ENCODE peak calls at places on chromosomes 11 and 22, in eight cellular contexts. D is sigmoid colon, O is spleen, Y is MCF 10A, L is heart right ventricle, E is glutamatergic neuron, R is breast epithelium, C is endothelial cell. B is an unnamed sample.

GRCh38 chr22:49962012-49962750 is 1.6 kb downstream of the PIM3 start:
- DNase-seq in L (peak; percentile 93), E (peak; percentile 80), R (peak; percentile 94), D (peak; percentile 97), Y (peak; percentile 93), C (peak; percentile 82), O (peak; percentile 92), B (peak; percentile 80)

GRCh38 chr22:17634696-17635095 is 3.9 kb upstream of the BCL2L13 start:
- DNase-seq in D (no peak), Y (no peak), R (no peak), E (no peak), O (no peak), L (no peak), C (no peak), B (no peak)

GRCh38 chr11:96035744-96036087 is 111.8 kb upstream of the MTMR2 start:
- DNase-seq in O (no peak), R (no peak), C (no peak), D (no peak), L (no peak), E (no peak), Y (no peak), B (no peak)

GRCh38 chr11:44621140-44621681 is 55.7 kb downstream of the CD82 start:
- DNase-seq in O (peak; percentile 91), D (peak; percentile 83), Y (peak; percentile 70), L (peak; percentile 76), C (peak; percentile 89), E (peak; percentile 89), R (peak; percentile 21), B (peak; percentile 74)

GRCh38 chr11:104484784-104485554 is 321.0 kb upstream of the PDGFD start:
- DNase-seq in D (no peak), E (no peak), L (no peak), Y (no peak), C (no peak), O (no peak), R (no peak), B (no peak)

GRCh38 chr11:95832763-95833162 is 42.5 kb downstream of the CEP57 start:
- DNase-seq in E (no peak), D (no peak), C (no peak), L (no peak), R (no peak), O (no peak), Y (no peak), B (no peak)

GRCh38 chr11:20353829-20354434 is 9.6 kb upstream of the HTATIP2 start:
- DNase-seq in R (no peak), D (no peak), O (no peak), C (peak; percentile 53), E (peak; percentile 56), L (peak; percentile 17), Y (peak; percentile 58), B (peak; percentile 56)

GRCh38 chr11:112339566-112339965 is 78.9 kb upstream of the PLET1 start:
- DNase-seq in Y (no peak), L (no peak), D (no peak), O (no peak), E (no peak), R (no peak), C (no peak), B (no peak)

GRCh38 chr22:27100789-27101188 is 443.4 kb downstream of the MIAT start:
- DNase-seq in E (peak; percentile 74), L (no peak), D (peak; percentile 76), Y (no peak), C (peak; percentile 47), O (no peak), R (no peak), B (no peak)

GRCh38 chr11:65498977-65499712 is at the start of gene MALAT1:
- DNase-seq in Y (peak; percentile 95), R (peak; percentile 92), E (peak; percentile 93), D (peak; percentile 98), O (peak; percentile 97), L (peak; percentile 96), C (peak; percentile 93), B (peak; percentile 60)

GRCh38 chr22:31490496-31490925 is 869 bp upstream of the EIF4ENIF1 start:
- DNase-seq in E (peak; percentile 14), O (peak; percentile 90), R (peak; percentile 44), D (peak; percentile 77), L (peak; percentile 60), C (peak; percentile 49), Y (peak; percentile 42), B (peak; percentile 33)

GRCh38 chr22:20117656-20118571 is 888 bp upstream of the TRMT2A start:
- DNase-seq in C (no peak), E (peak; percentile 34), Y (peak; percentile 23), L (peak; percentile 36), O (peak; percentile 92), D (no peak), R (no peak), B (no peak)

GRCh38 chr11:45857834-45858492 is 10.7 kb downstream of the CRY2 start:
- DNase-seq in L (peak; percentile 74), Y (no peak), R (peak; percentile 67), O (no peak), D (peak; percentile 83), E (no peak), C (no peak), B (no peak)

DNA sequence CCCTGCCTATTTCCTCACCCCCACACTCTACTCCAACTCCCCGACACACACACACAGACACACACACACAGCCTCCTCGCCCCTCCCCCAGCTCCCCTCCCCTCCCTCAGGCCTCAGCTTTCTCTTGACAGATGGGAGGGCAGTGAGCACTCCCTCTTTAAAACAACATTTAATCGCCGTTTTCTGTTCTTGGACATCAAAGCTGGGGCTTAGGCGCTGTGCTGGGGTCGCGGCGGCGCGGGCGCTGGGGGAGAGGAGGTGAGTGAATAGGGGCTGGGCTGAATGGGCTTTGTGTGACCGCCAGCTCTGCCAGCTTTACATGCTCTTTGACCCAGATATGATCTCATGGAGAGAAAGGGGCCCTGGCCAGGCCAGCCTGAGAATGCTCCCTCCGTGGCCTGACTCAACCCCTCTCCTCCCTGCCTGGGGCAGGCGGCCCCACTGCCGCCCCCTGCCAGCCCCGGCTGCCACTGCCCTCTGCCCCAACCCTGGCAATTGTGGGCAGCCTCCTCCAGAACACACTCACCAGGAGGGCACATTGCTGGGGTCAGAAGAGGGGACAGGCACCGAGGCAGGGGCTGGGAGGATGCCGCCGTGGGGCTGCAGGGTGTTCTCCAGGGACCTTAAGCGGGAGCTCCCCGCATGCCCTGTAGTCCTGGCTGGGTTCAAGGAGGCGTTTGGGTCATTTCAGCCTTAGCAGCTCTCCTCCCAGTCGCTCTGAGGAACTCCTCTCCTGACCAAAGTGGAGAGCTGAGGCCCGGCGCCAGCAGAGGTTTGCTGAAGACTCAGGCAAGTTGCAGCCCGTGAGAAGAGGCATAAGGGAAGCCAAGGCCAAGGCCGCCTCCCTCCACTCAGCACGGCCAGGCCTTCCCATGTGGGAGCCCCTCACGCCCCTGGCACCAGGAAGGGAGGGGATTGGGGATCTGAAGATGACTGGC is 38.3 kb upstream of the NNMT start:
- DNase-seq in E (peak; percentile 60), C (no peak), Y (no peak), D (peak; percentile 92), O (peak; percentile 82), L (peak; percentile 53), R (peak; percentile 76), B (no peak)
- TF ChIP-seq CTCF in E (peak; percentile 41), C (no peak), Y (no peak), D (no peak), O (no peak), L (peak; percentile 53), R (no peak), B (no peak)

DNA sequence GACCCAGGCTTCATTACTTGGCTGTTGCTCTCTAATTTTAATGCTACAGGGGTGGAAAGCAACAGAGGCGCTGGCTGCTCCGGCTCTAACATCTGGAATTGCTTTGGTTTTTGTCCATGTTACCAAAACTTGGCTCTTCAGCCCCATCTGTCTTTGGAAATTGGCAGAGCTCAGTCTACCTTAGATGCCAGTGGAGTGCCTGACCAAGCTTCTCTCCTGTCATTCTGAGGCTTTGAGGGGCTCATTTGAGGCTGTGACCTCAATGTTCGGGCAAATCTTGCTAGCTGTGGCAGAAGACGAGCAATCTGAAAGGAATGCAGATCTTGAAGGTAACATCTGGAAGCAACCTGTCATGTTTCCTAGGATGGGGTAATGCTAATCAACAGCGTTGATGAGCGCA is 409.5 kb upstream of the SYN3 start:
- DNase-seq in E (no peak), Y (no peak), O (no peak), R (no peak), D (no peak), C (no peak), L (no peak), B (no peak)
- TF ChIP-seq CTCF in E (no peak), Y (peak; percentile 7), O (no peak), R (no peak), D (no peak), C (no peak), L (peak; percentile 37), B (no peak)

DNA sequence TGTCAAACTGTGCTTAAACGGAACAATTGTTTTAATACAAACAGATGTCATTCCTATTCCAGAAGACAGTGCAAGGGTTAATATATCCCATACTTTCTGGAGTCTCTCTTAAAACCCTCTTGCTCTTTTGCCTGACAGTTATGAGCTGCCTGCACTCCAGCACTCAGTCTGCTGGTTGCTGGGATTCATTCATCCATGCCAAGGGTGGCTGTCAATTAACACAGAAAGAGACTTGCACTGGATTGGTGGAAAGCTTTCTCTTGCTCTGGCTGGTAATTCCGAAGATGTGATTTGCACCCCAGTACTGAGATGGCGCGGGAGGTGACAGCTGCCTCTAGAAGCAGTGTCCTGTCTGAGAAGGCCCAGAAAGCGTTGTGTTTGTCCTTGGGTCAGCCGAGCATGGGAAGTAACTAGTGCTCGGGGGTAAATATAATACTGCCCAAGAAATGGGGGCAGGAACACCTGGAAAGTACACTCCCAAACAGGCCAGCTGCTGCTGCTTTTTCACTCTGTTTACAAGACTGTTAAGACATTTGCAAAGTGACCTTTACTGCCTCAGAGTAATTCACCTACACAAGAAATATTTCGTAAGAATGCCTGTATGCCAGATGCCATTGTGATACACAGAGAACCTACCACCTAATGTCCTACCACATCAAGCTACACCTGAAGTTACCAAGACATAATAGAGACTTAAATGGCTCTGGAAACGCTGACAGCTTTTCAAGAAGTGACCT is 20.5 kb downstream of the SCUBE2 start:
- DNase-seq in L (no peak), C (no peak), E (no peak), Y (no peak), O (no peak), R (no peak), D (no peak), B (no peak)
- TF ChIP-seq CTCF in L (no peak), C (no peak), E (no peak), Y (no peak), O (no peak), R (no peak), D (no peak), B (no peak)

DNA sequence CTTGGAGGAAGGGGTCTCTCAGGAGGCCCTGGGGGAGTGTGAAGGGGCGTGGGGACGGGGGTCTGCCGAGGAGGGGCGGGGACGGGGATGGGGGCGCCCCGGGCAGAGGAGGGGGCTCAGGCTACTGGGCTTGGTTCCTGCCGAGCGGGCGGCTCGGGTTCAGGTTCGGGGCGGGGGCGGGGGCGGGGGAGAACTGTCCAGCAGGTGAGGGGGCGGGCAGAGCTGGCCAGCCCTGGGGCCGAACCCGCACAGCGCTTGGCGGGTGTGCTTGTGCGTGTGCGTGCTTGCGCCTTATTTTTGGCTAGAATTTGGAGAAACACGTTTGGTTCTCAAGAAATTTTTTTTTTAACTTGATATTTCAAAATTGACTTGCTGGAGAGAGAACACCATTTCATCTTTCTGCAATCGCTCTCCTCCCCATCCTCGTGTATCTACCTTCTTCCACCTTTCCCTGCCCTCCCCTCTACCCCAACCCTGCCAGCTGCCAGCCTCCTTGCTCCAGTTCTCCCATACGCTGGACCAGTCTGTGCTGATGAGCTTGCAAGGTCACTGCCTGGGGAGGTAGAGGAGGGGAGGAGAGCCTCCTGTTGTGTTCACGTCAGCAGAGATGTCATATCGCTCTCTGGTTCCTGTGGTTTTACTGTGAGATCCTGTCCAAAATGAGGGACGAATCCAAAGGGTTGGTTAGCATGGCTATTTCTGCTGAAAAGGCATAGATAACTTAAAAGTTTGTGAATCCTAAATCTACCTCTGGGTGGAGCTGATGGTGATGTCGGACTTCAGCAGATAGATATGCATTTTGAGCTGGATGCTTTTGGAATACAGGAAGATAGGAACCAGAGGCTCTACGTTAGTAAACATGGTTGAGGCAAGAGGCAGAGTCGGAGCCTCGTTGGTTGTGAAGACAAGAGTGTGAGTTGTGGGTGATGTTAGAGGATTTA is 668 bp downstream of the MADD start:
- DNase-seq in L (peak; percentile 35), R (no peak), C (peak; percentile 21), Y (peak; percentile 47), E (peak; percentile 47), D (peak; percentile 74), O (peak; percentile 79), B (peak; percentile 36)
- TF ChIP-seq CTCF in L (no peak), R (no peak), C (no peak), Y (peak; percentile 13), E (no peak), D (no peak), O (no peak), B (peak; percentile 31)

B was measured in RWPE1.